ENCODE peak calls at places on chromosome 19, in four cellular contexts. E, Q, S and I are unnamed samples.

GRCh38 chr19:17448190-17448967 is at the start of gene TMEM221:
- DNase-seq in E (peak), Q (peak), S (no peak), I (peak)

GRCh38 chr19:43439183-43440063 is 24.7 kb downstream of the TEX101 start:
- DNase-seq in E (no peak), Q (no peak), S (no peak), I (peak)

GRCh38 chr19:33403221-33403972 is 29.9 kb downstream of the CEBPG start:
- DNase-seq in E (peak), Q (no peak), S (peak), I (no peak)

GRCh38 chr19:12495002-12495802 is 10.6 kb upstream of the ZNF709 start:
- DNase-seq in S (peak), E (peak), Q (peak), I (peak)

GRCh38 chr19:41811036-41811435 is 14.6 kb downstream of the CEACAM3 start:
- DNase-seq in Q (no peak), E (peak), S (peak), I (no peak)

GRCh38 chr19:33202546-33203507 is 8.7 kb downstream of the LRP3 start:
- DNase-seq in Q (no peak), E (no peak), S (no peak), I (no peak)

GRCh38 chr19:42140125-42140754 is 8.0 kb upstream of the POU2F2 start:
- DNase-seq in Q (peak), E (no peak), S (peak), I (no peak)

GRCh38 chr19:4229179-4229931 is at the start of gene EBI3:
- DNase-seq in S (peak), E (no peak), Q (no peak), I (no peak)

GRCh38 chr19:49147923-49148682 is 7.1 kb downstream of the HRC start:
- DNase-seq in S (no peak), E (no peak), Q (no peak), I (no peak)

GRCh38 chr19:55086730-55087541 is 11.3 kb downstream of the EPS8L1 start:
- DNase-seq in S (peak), Q (peak), E (peak), I (peak)

GRCh38 chr19:11261902-11262839 is at the start of gene DOCK6:
- DNase-seq in Q (peak), E (no peak), S (peak), I (no peak)

GRCh38 chr19:51365211-51366049 is 758 bp downstream of the ETFB start:
- DNase-seq in Q (no peak), S (peak), E (peak), I (no peak)

DNA sequence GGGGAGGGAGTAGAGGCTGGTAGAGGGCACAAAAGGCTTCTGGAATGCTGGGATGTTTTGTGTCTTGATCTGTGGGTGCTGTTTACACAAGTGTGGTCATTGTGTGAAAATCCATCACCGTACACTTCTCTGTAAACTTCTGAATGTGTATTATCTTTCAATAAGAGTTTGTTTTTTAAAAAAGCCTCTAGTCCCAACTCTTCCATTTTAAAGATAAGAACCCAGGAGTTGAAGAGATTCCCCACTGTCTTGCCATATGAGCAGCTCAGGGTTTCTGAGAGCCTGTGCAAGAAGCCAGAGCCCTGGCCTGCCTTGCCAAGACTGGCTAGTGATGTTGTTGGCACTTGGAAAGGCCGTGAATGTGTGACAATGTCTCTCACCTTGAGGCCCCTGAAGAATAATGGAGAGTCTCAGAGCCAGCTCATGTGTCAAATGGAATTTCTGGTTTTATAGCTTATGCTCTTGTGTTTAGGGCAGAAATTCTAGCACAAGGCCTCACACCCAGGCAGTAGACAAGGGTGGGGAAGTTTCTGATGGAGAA is 57.5 kb upstream of the NPAS1 start:
- DNase-seq in S (no peak), Q (no peak), E (no peak), I (no peak)
- H3K4me3 ChIP-seq in S (no peak), Q (no peak), E (no peak), I (no peak)

DNA sequence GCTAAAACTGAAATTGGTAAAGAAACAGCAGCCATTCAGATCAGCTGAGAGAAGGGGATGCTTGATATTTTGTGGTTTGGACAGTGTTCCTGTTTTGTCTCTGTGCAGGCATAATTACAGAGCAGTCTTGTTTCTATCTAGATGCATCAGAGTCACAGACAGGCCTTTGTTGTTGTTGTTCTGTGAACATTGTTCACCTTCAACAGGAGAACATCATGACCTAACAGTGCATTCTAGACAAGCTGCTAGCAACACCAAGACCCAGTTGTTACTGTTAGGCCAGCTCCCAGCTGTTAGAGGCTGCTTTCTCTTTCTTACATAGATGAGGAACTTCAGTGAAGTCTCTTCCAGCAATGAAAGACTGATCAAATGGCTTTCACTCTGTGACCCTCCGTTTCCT is 8.5 kb upstream of the LSR start:
- DNase-seq in Q (no peak), S (no peak), E (no peak), I (peak)
- H3K27ac ChIP-seq in Q (no peak), S (peak), E (no peak), I (no peak)

DNA sequence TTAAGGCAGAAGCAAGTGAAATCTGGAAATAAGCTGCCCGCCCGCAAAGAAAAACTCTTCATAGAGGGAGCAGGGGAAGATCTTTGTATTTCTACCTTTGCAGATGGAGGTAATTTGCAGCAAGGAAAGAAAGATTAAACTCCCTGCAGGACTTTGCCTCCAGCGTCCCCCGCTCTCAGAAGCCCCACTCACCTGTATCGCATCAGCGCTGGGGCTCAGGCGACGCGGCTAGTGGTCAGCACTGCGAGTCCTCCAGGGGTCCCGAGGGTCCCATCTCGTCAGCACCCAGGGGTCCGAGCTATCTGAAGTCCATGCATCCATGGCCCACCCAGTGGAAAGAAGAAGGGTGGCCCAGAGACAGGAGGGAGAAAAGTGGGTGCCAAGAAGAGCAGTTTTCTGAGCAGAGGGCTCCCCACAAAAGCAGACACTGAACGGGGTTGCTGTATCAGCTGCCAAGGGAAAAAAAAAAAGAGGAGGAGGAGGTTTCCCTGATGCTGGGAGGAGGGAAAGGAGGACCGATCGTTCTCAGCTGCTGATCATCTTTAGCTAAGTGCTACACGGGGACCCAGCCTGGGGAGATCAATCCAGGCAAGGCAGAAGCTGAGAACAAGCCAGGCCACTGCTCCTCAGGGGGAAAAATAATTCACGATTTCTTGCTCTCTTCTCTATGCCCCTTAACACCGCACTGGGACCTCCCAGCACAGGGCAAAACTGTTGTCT is 117.6 kb upstream of the CACNA1A start:
- DNase-seq in Q (no peak), S (no peak), E (no peak), I (no peak)
- H3K4me3 ChIP-seq in Q (no peak), S (no peak), E (no peak), I (no peak)

GRCh38 chr19:29672319-29672932 is 7.2 kb downstream of the PLEKHF1 start:
- DNase-seq in S (no peak), E (peak), Q (no peak), I (no peak)
- H3K27ac ChIP-seq in S (peak), E (peak), Q (no peak), I (peak)